ENCODE peak calls at places on chromosomes 5 and 9, in four cellular contexts. I is fibroblast of the aortic adventitia; M is amygdala; E is stimulated activated CD4-positive, alpha-beta T cell treated with anti-CD3 and anti-CD28 coated beads, Interleukin-1b, Interleukin-23, amount 100 ng/mL, for 24 hours. F is an unnamed sample.

GRCh38 chr9:93161801-93162635 is 21.9 kb upstream of the WNK2 start:
- DNase-seq in I (peak), M (no peak), E (no peak), F (no peak)

GRCh38 chr5:84715686-84716085 is 331.0 kb upstream of the EDIL3 start:
- DNase-seq in I (no peak), M (no peak), E (no peak), F (no peak)

GRCh38 chr9:79257215-79257614 is 314.6 kb upstream of the TLE4 start:
- DNase-seq in I (no peak), M (no peak), E (no peak), F (peak)

GRCh38 chr5:181223041-181223728 is at the start of gene TRIM41:
- DNase-seq in I (peak), M (no peak), E (peak), F (peak)

GRCh38 chr5:50995285-50995942 is 329.0 kb downstream of the PARP8 start:
- DNase-seq in I (no peak), M (no peak), E (no peak), F (no peak)

GRCh38 chr9:7613931-7614330 is 185.6 kb downstream of the DMAC1 start:
- DNase-seq in I (no peak), M (no peak), E (no peak), F (no peak)

GRCh38 chr5:6371079-6371810 is 7.1 kb downstream of the MED10 start:
- DNase-seq in I (no peak), M (no peak), E (no peak), F (no peak)

GRCh38 chr5:56594821-56595220 is 220.5 kb upstream of the MAP3K1 start:
- DNase-seq in I (no peak), M (no peak), E (no peak), F (no peak)

GRCh38 chr9:72168075-72168474 is 18.8 kb downstream of the GDA start:
- DNase-seq in I (no peak), M (no peak), E (no peak), F (no peak)

GRCh38 chr5:7850533-7851239 is at the start of gene CFAP90:
- DNase-seq in I (no peak), M (no peak), E (no peak), F (peak)

GRCh38 chr5:76787237-76787636 is 31.6 kb upstream of the F2RL1 start:
- DNase-seq in I (peak), M (no peak), E (no peak), F (peak)

GRCh38 chr9:12699529-12699928 is 6.3 kb downstream of the TYRP1 start:
- DNase-seq in I (peak), M (no peak), E (no peak), F (no peak)

GRCh38 chr9:94611638-94612068 is 18.0 kb upstream of the FBP2 start:
- DNase-seq in I (no peak), M (no peak), E (peak), F (no peak)

GRCh38 chr5:83632874-83633273 is 87.8 kb downstream of the HAPLN1 start:
- DNase-seq in I (peak), M (no peak), E (no peak), F (no peak)

GRCh38 chr9:81474125-81474524 is 215.2 kb downstream of the TLE1 start:
- DNase-seq in I (no peak), M (no peak), E (no peak), F (no peak)